ENCODE peak calls at places on chromosomes 12 and 14, in nine cellular contexts. One of them, this sample, is unnamed.

GRCh38 chr12:108425238-108425795 is 86.2 kb upstream of the CMKLR1 start:
- DNase-seq in AG04450: no peak
- DNase-seq in PC-3: no peak
- DNase-seq in SK-N-SH: no peak
- DNase-seq in pancreas: no peak
- DNase-seq in tibial artery: no peak
- DNase-seq in lung: no peak
- DNase-seq in GM23338: peak; percentile 54
- DNase-seq in heart right ventricle: no peak
- DNase-seq in this sample: peak; percentile 69

GRCh38 chr12:16325426-16325825 is 22.0 kb upstream of the MGST1 start:
- DNase-seq in AG04450: no peak
- DNase-seq in PC-3: no peak
- DNase-seq in SK-N-SH: no peak
- DNase-seq in pancreas: peak; percentile 25
- DNase-seq in tibial artery: no peak
- DNase-seq in lung: no peak
- DNase-seq in GM23338: no peak
- DNase-seq in heart right ventricle: no peak
- DNase-seq in this sample: no peak

GRCh38 chr12:102067574-102068258 is 5.9 kb upstream of the WASHC3 start:
- DNase-seq in AG04450: no peak
- DNase-seq in PC-3: no peak
- DNase-seq in SK-N-SH: no peak
- DNase-seq in pancreas: no peak
- DNase-seq in tibial artery: no peak
- DNase-seq in lung: no peak
- DNase-seq in GM23338: no peak
- DNase-seq in heart right ventricle: no peak
- DNase-seq in this sample: no peak

GRCh38 chr14:106141242-106142220 is 615.1 kb downstream of the TMEM121 start:
- DNase-seq in AG04450: no peak
- DNase-seq in PC-3: no peak
- DNase-seq in SK-N-SH: peak; percentile 20
- DNase-seq in pancreas: no peak
- DNase-seq in tibial artery: no peak
- DNase-seq in lung: no peak
- DNase-seq in GM23338: no peak
- DNase-seq in heart right ventricle: no peak
- DNase-seq in this sample: peak; percentile 15

GRCh38 chr12:20361416-20361815 is 6.9 kb upstream of the PDE3A start:
- DNase-seq in AG04450: no peak
- DNase-seq in PC-3: no peak
- DNase-seq in SK-N-SH: no peak
- DNase-seq in pancreas: no peak
- DNase-seq in tibial artery: no peak
- DNase-seq in lung: no peak
- DNase-seq in GM23338: no peak
- DNase-seq in heart right ventricle: no peak
- DNase-seq in this sample: no peak

GRCh38 chr14:104877066-104877805 is 12.2 kb downstream of the CEP170B start:
- DNase-seq in AG04450: no peak
- DNase-seq in PC-3: no peak
- DNase-seq in SK-N-SH: no peak
- DNase-seq in pancreas: no peak
- DNase-seq in tibial artery: no peak
- DNase-seq in lung: no peak
- DNase-seq in GM23338: no peak
- DNase-seq in heart right ventricle: no peak
- DNase-seq in this sample: peak; percentile 76

GRCh38 chr12:62640910-62641448 is 174.4 kb downstream of the MON2 start:
- DNase-seq in AG04450: no peak
- DNase-seq in PC-3: peak; percentile 27
- DNase-seq in SK-N-SH: no peak
- DNase-seq in pancreas: no peak
- DNase-seq in tibial artery: no peak
- DNase-seq in lung: no peak
- DNase-seq in GM23338: no peak
- DNase-seq in heart right ventricle: no peak
- DNase-seq in this sample: no peak

GRCh38 chr14:21071225-21072041 is 1.3 kb downstream of the ARHGEF40 start:
- DNase-seq in AG04450: peak; percentile 88
- DNase-seq in PC-3: peak; percentile 11
- DNase-seq in SK-N-SH: peak; percentile 95
- DNase-seq in pancreas: peak; percentile 83
- DNase-seq in tibial artery: peak; percentile 89
- DNase-seq in lung: peak; percentile 81
- DNase-seq in GM23338: peak; percentile 94
- DNase-seq in heart right ventricle: peak; percentile 91
- DNase-seq in this sample: peak; percentile 99

GRCh38 chr12:30646821-30647220 is 48.8 kb downstream of the IPO8 start:
- DNase-seq in AG04450: no peak
- DNase-seq in PC-3: no peak
- DNase-seq in SK-N-SH: no peak
- DNase-seq in pancreas: no peak
- DNase-seq in tibial artery: no peak
- DNase-seq in lung: no peak
- DNase-seq in GM23338: no peak
- DNase-seq in heart right ventricle: no peak
- DNase-seq in this sample: no peak

GRCh38 chr14:60863251-60863650 is 117.6 kb downstream of the TRMT5 start:
- DNase-seq in AG04450: no peak
- DNase-seq in PC-3: no peak
- DNase-seq in SK-N-SH: no peak
- DNase-seq in pancreas: no peak
- DNase-seq in tibial artery: no peak
- DNase-seq in lung: no peak
- DNase-seq in GM23338: no peak
- DNase-seq in heart right ventricle: no peak
- DNase-seq in this sample: no peak

GRCh38 chr12:54392485-54393349 is 8.2 kb upstream of the ZNF385A start:
- DNase-seq in AG04450: no peak
- DNase-seq in PC-3: no peak
- DNase-seq in SK-N-SH: no peak
- DNase-seq in pancreas: no peak
- DNase-seq in tibial artery: no peak
- DNase-seq in lung: no peak
- DNase-seq in GM23338: no peak
- DNase-seq in heart right ventricle: no peak
- DNase-seq in this sample: peak; percentile 72

GRCh38 chr14:73457050-73457934 is 1.1 kb downstream of the NUMB start:
- DNase-seq in AG04450: no peak
- DNase-seq in PC-3: peak; percentile 63
- DNase-seq in SK-N-SH: peak; percentile 41
- DNase-seq in pancreas: peak; percentile 54
- DNase-seq in tibial artery: peak; percentile 49
- DNase-seq in lung: peak; percentile 54
- DNase-seq in GM23338: peak; percentile 66
- DNase-seq in heart right ventricle: peak; percentile 33
- DNase-seq in this sample: peak; percentile 80

GRCh38 chr12:71840226-71840847 is 778 bp downstream of the TBC1D15 start:
- DNase-seq in AG04450: peak; percentile 44
- DNase-seq in PC-3: peak; percentile 77
- DNase-seq in SK-N-SH: peak; percentile 12
- DNase-seq in pancreas: no peak
- DNase-seq in tibial artery: no peak
- DNase-seq in lung: no peak
- DNase-seq in GM23338: peak; percentile 16
- DNase-seq in heart right ventricle: peak; percentile 10
- DNase-seq in this sample: no peak

GRCh38 chr14:102486513-102487203 is 22.9 kb downstream of the ANKRD9 start:
- DNase-seq in AG04450: no peak
- DNase-seq in PC-3: no peak
- DNase-seq in SK-N-SH: no peak
- DNase-seq in pancreas: no peak
- DNase-seq in tibial artery: no peak
- DNase-seq in lung: no peak
- DNase-seq in GM23338: no peak
- DNase-seq in heart right ventricle: no peak
- DNase-seq in this sample: peak; percentile 55
- H3K27ac ChIP-seq in AG04450: no peak overlapping the region
- H3K27ac ChIP-seq in PC-3: no peak overlapping the region
- H3K27ac ChIP-seq in SK-N-SH: no peak overlapping the region
- H3K27ac ChIP-seq in pancreas: no peak overlapping the region
- H3K27ac ChIP-seq in tibial artery: peak overlapping the region; percentile 50
- H3K27ac ChIP-seq in lung: no peak overlapping the region
- H3K27ac ChIP-seq in GM23338: peak overlapping the region; percentile 9
- H3K27ac ChIP-seq in heart right ventricle: no peak overlapping the region
- H3K27ac ChIP-seq in this sample: no peak overlapping the region

DNA sequence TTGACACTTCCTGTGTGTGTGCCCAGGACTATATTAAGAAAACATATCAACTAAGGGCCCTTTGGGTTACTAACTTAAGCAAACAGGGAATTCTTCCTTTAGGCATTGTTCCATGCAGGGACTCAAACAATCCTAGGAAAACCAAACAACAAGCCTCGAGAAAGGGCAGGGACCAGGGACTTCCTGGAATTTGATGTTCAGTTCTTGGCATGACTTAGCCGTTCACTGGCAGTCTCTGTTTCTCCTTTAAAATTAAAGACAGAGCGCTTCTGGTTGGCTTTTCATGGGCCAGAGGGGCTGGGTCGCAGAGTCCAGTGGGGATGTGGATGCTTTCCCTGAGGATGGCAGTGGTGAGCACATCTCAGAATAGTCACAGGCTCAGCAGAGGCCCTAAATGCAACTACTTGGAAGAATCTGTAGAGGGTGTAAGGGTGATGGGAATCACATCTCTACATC is 35.2 kb downstream of the RNFT2 start:
- DNase-seq in AG04450: no peak
- DNase-seq in PC-3: peak; percentile 47
- DNase-seq in SK-N-SH: no peak
- DNase-seq in pancreas: no peak
- DNase-seq in tibial artery: no peak
- DNase-seq in lung: no peak
- DNase-seq in GM23338: peak; percentile 66
- DNase-seq in heart right ventricle: no peak
- DNase-seq in this sample: peak; percentile 64
- TF ChIP-seq CTCF in AG04450: no peak
- TF ChIP-seq CTCF in PC-3: peak; percentile 59
- TF ChIP-seq CTCF in SK-N-SH: no peak
- TF ChIP-seq CTCF in pancreas: no peak
- TF ChIP-seq CTCF in tibial artery: no peak
- TF ChIP-seq CTCF in lung: no peak
- TF ChIP-seq CTCF in GM23338: peak; percentile 33
- TF ChIP-seq CTCF in heart right ventricle: no peak
- TF ChIP-seq CTCF in this sample: peak; percentile 23

GRCh38 chr12:48001426-48002178 is 2.7 kb downstream of the COL2A1 start:
- DNase-seq in AG04450: no peak
- DNase-seq in PC-3: peak; percentile 58
- DNase-seq in SK-N-SH: peak; percentile 77
- DNase-seq in pancreas: peak; percentile 49
- DNase-seq in tibial artery: no peak
- DNase-seq in lung: no peak
- DNase-seq in GM23338: peak; percentile 83
- DNase-seq in heart right ventricle: peak; percentile 46
- DNase-seq in this sample: peak; percentile 94
- H3K27ac ChIP-seq in AG04450: no peak overlapping the region
- H3K27ac ChIP-seq in PC-3: peak overlapping the region; percentile 51
- H3K27ac ChIP-seq in SK-N-SH: no peak overlapping the region
- H3K27ac ChIP-seq in pancreas: no peak overlapping the region
- H3K27ac ChIP-seq in tibial artery: no peak overlapping the region
- H3K27ac ChIP-seq in lung: no peak overlapping the region
- H3K27ac ChIP-seq in GM23338: no peak overlapping the region
- H3K27ac ChIP-seq in heart right ventricle: no peak overlapping the region
- H3K27ac ChIP-seq in this sample: no peak overlapping the region

DNA sequence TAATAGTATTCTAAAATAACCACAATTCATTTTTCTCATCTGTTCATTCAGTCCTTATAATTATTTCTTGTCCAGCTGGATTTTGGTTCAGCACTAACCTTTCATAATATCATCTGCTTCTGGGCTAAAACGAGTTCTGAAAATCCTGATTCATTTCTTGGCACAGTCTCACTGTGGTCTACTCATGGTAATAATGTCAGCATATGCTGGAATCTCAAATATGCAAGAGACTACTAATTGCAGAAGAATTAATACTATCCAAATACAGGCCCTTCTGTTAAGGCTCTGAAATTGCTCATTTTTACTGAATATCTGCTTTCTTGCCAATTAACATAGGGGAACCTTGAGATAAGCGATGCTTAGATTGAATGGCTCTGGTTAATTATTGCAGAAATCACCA is 597.1 kb downstream of the RPL10L start:
- DNase-seq in AG04450: peak; percentile 0
- DNase-seq in PC-3: peak; percentile 81
- DNase-seq in SK-N-SH: no peak
- DNase-seq in pancreas: no peak
- DNase-seq in tibial artery: no peak
- DNase-seq in lung: no peak
- DNase-seq in GM23338: no peak
- DNase-seq in heart right ventricle: no peak
- DNase-seq in this sample: no peak
- TF ChIP-seq CTCF in AG04450: no peak
- TF ChIP-seq CTCF in PC-3: no peak
- TF ChIP-seq CTCF in SK-N-SH: no peak
- TF ChIP-seq CTCF in pancreas: no peak
- TF ChIP-seq CTCF in tibial artery: no peak
- TF ChIP-seq CTCF in lung: no peak
- TF ChIP-seq CTCF in GM23338: no peak
- TF ChIP-seq CTCF in heart right ventricle: no peak
- TF ChIP-seq CTCF in this sample: no peak

This sample was measured in osteoblast.